ENCODE peak calls at places on chromosome 7, in eight cellular contexts. H is epithelial cell of esophagus, J is T follicular helper cell, B is activated T-helper 1 cell treated with Interleukin-2 at 50 U/mL for 16 hours, F is AG08395, M is NCI-H1105 treated with DMSO at 0.1 percent for 48 hours, D is body of pancreas, U is NCI-H774. X is an unnamed sample.

GRCh38 chr7:79988642-79989041 is 146.0 kb upstream of the GNAI1 start:
- DNase-seq in M (no peak), H (peak), F (no peak), U (no peak), D (no peak), B (no peak), J (no peak), X (no peak)

GRCh38 chr7:142263598-142264380 is 5.9 kb upstream of the PRSS58 start:
- DNase-seq in B (no peak), J (no peak), D (no peak), U (no peak), M (no peak), F (no peak), H (peak), X (no peak)

GRCh38 chr7:98238976-98239375 is 13.1 kb downstream of the TECPR1 start:
- DNase-seq in U (no peak), J (no peak), F (no peak), B (no peak), D (no peak), H (no peak), M (no peak), X (no peak)

GRCh38 chr7:20542594-20542993 is 72.9 kb upstream of the ABCB5 start:
- DNase-seq in D (peak), H (peak), B (no peak), J (no peak), F (peak), M (no peak), U (no peak), X (no peak)

GRCh38 chr7:142438235-142438922 is 180.5 kb upstream of the PRSS58 start:
- DNase-seq in H (peak), D (peak), B (no peak), M (no peak), U (no peak), F (peak), J (no peak), X (no peak)

GRCh38 chr7:69801729-69802688 is 203.7 kb downstream of the AUTS2 start:
- DNase-seq in F (no peak), B (no peak), H (no peak), M (no peak), U (no peak), J (no peak), D (no peak), X (no peak)

GRCh38 chr7:38223311-38223710 is 45.3 kb downstream of the STARD3NL start:
- DNase-seq in B (no peak), H (no peak), D (no peak), J (no peak), F (no peak), M (no peak), U (no peak), X (no peak)

GRCh38 chr7:47269466-47269836 is 312.5 kb downstream of the TNS3 start:
- DNase-seq in F (no peak), H (no peak), U (no peak), M (no peak), J (no peak), B (no peak), D (no peak), X (no peak)

GRCh38 chr7:40899151-40899550 is 764.3 kb downstream of the SUGCT start:
- DNase-seq in F (no peak), M (no peak), D (no peak), J (no peak), B (no peak), U (no peak), H (no peak), X (no peak)

GRCh38 chr7:105976868-105977267 is 13.8 kb downstream of the CDHR3 start:
- DNase-seq in F (no peak), J (no peak), U (no peak), D (no peak), H (no peak), B (no peak), M (no peak), X (no peak)

X was measured in right lobe of liver.